ENCODE peak calls at places on chromosome X, in six cellular contexts. T is activated CD4-positive, alpha-beta T cell treated with anti-CD3 and anti-CD28 coated beads, Interleukin-2, amount 10 ng/mL, durations not matched to agents 7 days and 5 days; H is HFFc6; B is pancreas; O is NCI-H2081 treated with DMSO at 0.1 percent for 48 hours; P is RCC 7860. K is an unnamed sample.

GRCh38 chrX:140712413-140713173 is 3.0 kb downstream of the LINC00632 start:
- DNase-seq in O (no peak), T (peak), B (peak), P (no peak), H (peak), K (peak)

GRCh38 chrX:65587616-65588526 is 53.3 kb upstream of the LAS1L start:
- DNase-seq in O (no peak), B (no peak), T (no peak), H (peak), P (no peak), K (no peak)

GRCh38 chrX:72394518-72395163 is 88.9 kb upstream of the CITED1 start:
- DNase-seq in P (no peak), O (no peak), T (no peak), H (peak), B (no peak), K (no peak)

GRCh38 chrX:13090261-13091110 is 46.1 kb upstream of the FAM9C start:
- DNase-seq in P (no peak), O (no peak), H (no peak), T (peak), B (no peak), K (peak)

GRCh38 chrX:107755721-107756120 is 19.9 kb downstream of the TSC22D3 start:
- DNase-seq in T (no peak), P (no peak), B (no peak), H (no peak), O (no peak), K (no peak)

GRCh38 chrX:118208476-118208875 is 91.9 kb upstream of the KLHL13 start:
- DNase-seq in H (no peak), B (no peak), T (no peak), O (no peak), P (no peak), K (no peak)

GRCh38 chrX:129427267-129427666 is 96.0 kb downstream of the SMARCA1 start:
- DNase-seq in P (no peak), O (no peak), H (no peak), B (peak), T (no peak), K (no peak)

GRCh38 chrX:47380268-47380667 is 9.9 kb downstream of the ZNF157 start:
- DNase-seq in P (no peak), T (peak), B (no peak), H (no peak), O (no peak), K (peak)

GRCh38 chrX:55521687-55522086 is 32.0 kb upstream of the USP51 start:
- DNase-seq in B (no peak), T (no peak), O (no peak), H (no peak), P (no peak), K (no peak)